ENCODE peak calls at places on chromosomes 6 and 20, in five cellular contexts. One of them, this sample, is unnamed.

GRCh38 chr6:51913265-51913664 is 174.1 kb downstream of the PKHD1 start:
- DNase-seq in fibroblast of lung: no peak
- DNase-seq in endothelial cell of umbilical vein: no peak
- DNase-seq in transverse colon: no peak
- DNase-seq in RWPE1: no peak
- DNase-seq in this sample: no peak

GRCh38 chr6:5497896-5498578 is 236.7 kb downstream of the FARS2 start:
- DNase-seq in RWPE1: no peak
- DNase-seq in fibroblast of lung: peak
- DNase-seq in transverse colon: no peak
- DNase-seq in endothelial cell of umbilical vein: peak
- DNase-seq in this sample: no peak

GRCh38 chr6:108635505-108636226 is 74.9 kb downstream of the FOXO3 start:
- DNase-seq in fibroblast of lung: no peak
- DNase-seq in endothelial cell of umbilical vein: no peak
- DNase-seq in transverse colon: no peak
- DNase-seq in RWPE1: no peak
- DNase-seq in this sample: peak

GRCh38 chr6:26223213-26223612 is 136.0 kb downstream of the HFE start:
- DNase-seq in fibroblast of lung: peak
- DNase-seq in transverse colon: no peak
- DNase-seq in endothelial cell of umbilical vein: no peak
- DNase-seq in RWPE1: no peak
- DNase-seq in this sample: no peak

GRCh38 chr6:136784910-136785746 is 7.1 kb downstream of the MAP3K5 start:
- DNase-seq in endothelial cell of umbilical vein: peak
- DNase-seq in RWPE1: no peak
- DNase-seq in transverse colon: peak
- DNase-seq in fibroblast of lung: peak
- DNase-seq in this sample: peak

GRCh38 chr6:170296746-170297576 is 6.1 kb upstream of the DLL1 start:
- DNase-seq in transverse colon: no peak
- DNase-seq in fibroblast of lung: no peak
- DNase-seq in endothelial cell of umbilical vein: no peak
- DNase-seq in RWPE1: no peak
- DNase-seq in this sample: no peak

GRCh38 chr6:159728552-159728951 is 1.2 kb downstream of the WTAP start:
- DNase-seq in transverse colon: no peak
- DNase-seq in fibroblast of lung: peak
- DNase-seq in endothelial cell of umbilical vein: no peak
- DNase-seq in RWPE1: no peak
- DNase-seq in this sample: no peak

GRCh38 chr6:32151885-32152311 is at the start of gene PRRT1:
- DNase-seq in endothelial cell of umbilical vein: peak
- DNase-seq in RWPE1: no peak
- DNase-seq in transverse colon: no peak
- DNase-seq in fibroblast of lung: no peak
- DNase-seq in this sample: no peak

GRCh38 chr6:74087898-74088297 is 391.9 kb downstream of the CD109 start:
- DNase-seq in RWPE1: no peak
- DNase-seq in fibroblast of lung: peak
- DNase-seq in transverse colon: no peak
- DNase-seq in endothelial cell of umbilical vein: peak
- DNase-seq in this sample: no peak

GRCh38 chr6:149094934-149095341 is 222.6 kb upstream of the TAB2 start:
- DNase-seq in fibroblast of lung: peak
- DNase-seq in endothelial cell of umbilical vein: no peak
- DNase-seq in RWPE1: no peak
- DNase-seq in transverse colon: no peak
- DNase-seq in this sample: no peak

GRCh38 chr6:144285548-144285797 is 338 bp downstream of the UTRN start:
- DNase-seq in RWPE1: no peak
- DNase-seq in endothelial cell of umbilical vein: no peak
- DNase-seq in fibroblast of lung: no peak
- DNase-seq in transverse colon: no peak
- DNase-seq in this sample: no peak

GRCh38 chr20:32536861-32537656 is 48.1 kb downstream of the NOL4L start:
- DNase-seq in RWPE1: peak
- DNase-seq in fibroblast of lung: no peak
- DNase-seq in endothelial cell of umbilical vein: no peak
- DNase-seq in transverse colon: peak
- DNase-seq in this sample: peak

GRCh38 chr6:81890846-81891245 is 138.4 kb upstream of the TENT5A start:
- DNase-seq in transverse colon: no peak
- DNase-seq in endothelial cell of umbilical vein: no peak
- DNase-seq in RWPE1: no peak
- DNase-seq in fibroblast of lung: peak
- DNase-seq in this sample: no peak

GRCh38 chr20:9021699-9022098 is 47.2 kb upstream of the PLCB4 start:
- DNase-seq in endothelial cell of umbilical vein: no peak
- DNase-seq in transverse colon: no peak
- DNase-seq in fibroblast of lung: no peak
- DNase-seq in RWPE1: no peak
- DNase-seq in this sample: no peak

GRCh38 chr6:80457044-80457933 is 350.8 kb downstream of the BCKDHB start:
- DNase-seq in endothelial cell of umbilical vein: peak
- DNase-seq in RWPE1: peak
- DNase-seq in transverse colon: peak
- DNase-seq in fibroblast of lung: peak
- DNase-seq in this sample: no peak

GRCh38 chr6:71419217-71419953 is 130.8 kb downstream of the OGFRL1 start:
- DNase-seq in endothelial cell of umbilical vein: peak
- DNase-seq in fibroblast of lung: no peak
- DNase-seq in RWPE1: no peak
- DNase-seq in transverse colon: no peak
- DNase-seq in this sample: no peak

GRCh38 chr20:51525241-51526104 is 17.0 kb downstream of the NFATC2 start:
- DNase-seq in fibroblast of lung: no peak
- DNase-seq in RWPE1: no peak
- DNase-seq in transverse colon: peak
- DNase-seq in endothelial cell of umbilical vein: peak
- DNase-seq in this sample: peak

GRCh38 chr6:55898342-55898741 is 23.0 kb upstream of the BMP5 start:
- DNase-seq in fibroblast of lung: no peak
- DNase-seq in transverse colon: no peak
- DNase-seq in RWPE1: peak
- DNase-seq in endothelial cell of umbilical vein: no peak
- DNase-seq in this sample: no peak

GRCh38 chr6:64335195-64335594 is 699.6 kb downstream of the PHF3 start:
- DNase-seq in fibroblast of lung: no peak
- DNase-seq in transverse colon: no peak
- DNase-seq in endothelial cell of umbilical vein: no peak
- DNase-seq in RWPE1: no peak
- DNase-seq in this sample: no peak

GRCh38 chr20:19701449-19701848 is 56.6 kb upstream of the RIN2 start:
- DNase-seq in transverse colon: no peak
- DNase-seq in endothelial cell of umbilical vein: no peak
- DNase-seq in RWPE1: no peak
- DNase-seq in fibroblast of lung: no peak
- DNase-seq in this sample: no peak

GRCh38 chr20:44098657-44099056 is 88.3 kb downstream of the JPH2 start:
- DNase-seq in endothelial cell of umbilical vein: no peak
- DNase-seq in RWPE1: no peak
- DNase-seq in transverse colon: no peak
- DNase-seq in fibroblast of lung: no peak
- DNase-seq in this sample: no peak

GRCh38 chr20:33337119-33337518 is 54.1 kb downstream of the BPIFB1 start:
- DNase-seq in fibroblast of lung: no peak
- DNase-seq in endothelial cell of umbilical vein: no peak
- DNase-seq in transverse colon: no peak
- DNase-seq in RWPE1: peak
- DNase-seq in this sample: no peak

GRCh38 chr20:63830821-63831593 is at the start of gene ZBTB46:
- DNase-seq in fibroblast of lung: peak
- DNase-seq in RWPE1: peak
- DNase-seq in transverse colon: peak
- DNase-seq in endothelial cell of umbilical vein: no peak
- DNase-seq in this sample: no peak

GRCh38 chr6:74871757-74872156 is 334.1 kb downstream of the COL12A1 start:
- DNase-seq in endothelial cell of umbilical vein: no peak
- DNase-seq in RWPE1: peak
- DNase-seq in fibroblast of lung: no peak
- DNase-seq in transverse colon: no peak
- DNase-seq in this sample: no peak

GRCh38 chr6:166784691-166785090 is 157.6 kb upstream of the RPS6KA2 start:
- DNase-seq in RWPE1: no peak
- DNase-seq in fibroblast of lung: no peak
- DNase-seq in endothelial cell of umbilical vein: no peak
- DNase-seq in transverse colon: no peak
- DNase-seq in this sample: no peak

GRCh38 chr6:125858427-125859320 is 67.9 kb downstream of the NCOA7 start:
- DNase-seq in RWPE1: peak
- DNase-seq in fibroblast of lung: peak
- DNase-seq in endothelial cell of umbilical vein: peak
- DNase-seq in transverse colon: peak
- DNase-seq in this sample: peak

GRCh38 chr6:86192123-86192522 is 549.4 kb upstream of the SYNCRIP start:
- DNase-seq in fibroblast of lung: peak
- DNase-seq in transverse colon: no peak
- DNase-seq in endothelial cell of umbilical vein: peak
- DNase-seq in RWPE1: no peak
- DNase-seq in this sample: no peak

GRCh38 chr6:52540286-52540902 is 36.5 kb downstream of the TRAM2 start:
- DNase-seq in endothelial cell of umbilical vein: no peak
- DNase-seq in RWPE1: no peak
- DNase-seq in transverse colon: no peak
- DNase-seq in fibroblast of lung: no peak
- DNase-seq in this sample: no peak

GRCh38 chr6:15378864-15379263 is 133.0 kb downstream of the JARID2 start:
- DNase-seq in transverse colon: no peak
- DNase-seq in RWPE1: no peak
- DNase-seq in endothelial cell of umbilical vein: no peak
- DNase-seq in fibroblast of lung: no peak
- DNase-seq in this sample: no peak

GRCh38 chr6:136791296-136792065 is 796 bp downstream of the MAP3K5 start:
- DNase-seq in fibroblast of lung: peak
- DNase-seq in endothelial cell of umbilical vein: peak
- DNase-seq in RWPE1: no peak
- DNase-seq in transverse colon: peak
- DNase-seq in this sample: peak

GRCh38 chr6:139603554-139603953 is 229.1 kb upstream of the CITED2 start:
- DNase-seq in endothelial cell of umbilical vein: no peak
- DNase-seq in RWPE1: no peak
- DNase-seq in fibroblast of lung: no peak
- DNase-seq in transverse colon: no peak
- DNase-seq in this sample: no peak

GRCh38 chr6:72809701-72810379 is 188.0 kb downstream of the KCNQ5 start:
- DNase-seq in fibroblast of lung: peak
- DNase-seq in transverse colon: no peak
- DNase-seq in endothelial cell of umbilical vein: no peak
- DNase-seq in RWPE1: no peak
- DNase-seq in this sample: no peak

GRCh38 chr6:35359346-35359743 is 17.0 kb downstream of the PPARD start:
- DNase-seq in fibroblast of lung: no peak
- DNase-seq in RWPE1: no peak
- DNase-seq in endothelial cell of umbilical vein: no peak
- DNase-seq in transverse colon: no peak
- DNase-seq in this sample: no peak
- H3K27ac ChIP-seq in fibroblast of lung: no peak
- H3K27ac ChIP-seq in RWPE1: peak
- H3K27ac ChIP-seq in endothelial cell of umbilical vein: no peak
- H3K27ac ChIP-seq in transverse colon: peak
- H3K27ac ChIP-seq in this sample: no peak

GRCh38 chr6:92160226-92160625 is 1259.1 kb downstream of the EPHA7 start:
- DNase-seq in fibroblast of lung: no peak
- DNase-seq in transverse colon: no peak
- DNase-seq in RWPE1: no peak
- DNase-seq in endothelial cell of umbilical vein: no peak
- DNase-seq in this sample: no peak

GRCh38 chr6:92159046-92159445 is 1260.3 kb downstream of the EPHA7 start:
- DNase-seq in endothelial cell of umbilical vein: no peak
- DNase-seq in RWPE1: no peak
- DNase-seq in transverse colon: no peak
- DNase-seq in fibroblast of lung: no peak
- DNase-seq in this sample: no peak

GRCh38 chr6:92161953-92162352 is 1257.4 kb downstream of the EPHA7 start:
- DNase-seq in endothelial cell of umbilical vein: no peak
- DNase-seq in RWPE1: no peak
- DNase-seq in fibroblast of lung: no peak
- DNase-seq in transverse colon: no peak
- DNase-seq in this sample: no peak
- TF ChIP-seq CTCF in endothelial cell of umbilical vein: no peak
- TF ChIP-seq CTCF in RWPE1: no peak
- TF ChIP-seq CTCF in fibroblast of lung: no peak
- TF ChIP-seq CTCF in transverse colon: no peak
- TF ChIP-seq CTCF in this sample: no peak

DNA sequence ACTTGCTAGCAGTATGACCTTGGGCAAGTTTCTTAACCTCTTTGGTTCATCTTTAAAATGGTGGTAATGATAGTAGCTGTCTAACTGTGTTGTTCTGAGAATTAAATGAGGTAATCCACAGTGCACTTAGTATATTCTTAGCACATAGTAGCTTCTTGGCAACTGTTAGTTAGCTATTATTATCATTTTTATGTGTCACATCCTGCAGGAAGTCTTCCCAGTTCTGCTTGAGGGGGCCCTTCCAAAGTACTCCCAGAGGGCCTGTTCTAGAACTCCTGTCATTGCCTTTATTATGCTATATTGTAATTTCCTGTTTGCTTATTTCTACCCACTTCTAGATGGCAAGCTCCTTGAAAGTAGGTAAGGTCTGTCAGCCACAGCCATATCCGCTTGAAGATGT is 30.6 kb downstream of the ANKS1A start:
- DNase-seq in RWPE1: no peak
- DNase-seq in fibroblast of lung: no peak
- DNase-seq in transverse colon: no peak
- DNase-seq in endothelial cell of umbilical vein: peak
- DNase-seq in this sample: no peak
- H3K27ac ChIP-seq in RWPE1: no peak
- H3K27ac ChIP-seq in fibroblast of lung: no peak
- H3K27ac ChIP-seq in transverse colon: no peak
- H3K27ac ChIP-seq in endothelial cell of umbilical vein: peak
- H3K27ac ChIP-seq in this sample: no peak

DNA sequence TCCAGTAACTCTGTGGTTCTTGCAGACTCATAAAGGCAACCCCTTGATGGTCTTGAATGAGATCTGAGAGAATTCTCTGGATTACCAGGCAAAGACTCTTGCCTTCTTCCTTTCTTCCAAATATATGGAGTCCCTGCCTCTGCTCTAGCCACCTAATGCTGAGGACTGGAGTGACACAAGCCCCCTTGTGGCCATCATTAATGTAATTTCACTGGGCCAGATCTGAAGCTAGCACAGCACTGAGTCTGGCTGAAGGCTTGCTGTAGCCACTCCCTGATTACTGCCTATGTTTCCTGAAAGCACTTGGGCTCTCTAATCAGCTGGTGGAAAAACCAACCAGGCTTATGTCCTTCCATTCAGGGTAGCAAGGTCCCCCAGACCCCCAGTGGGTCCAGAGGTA is 559.3 kb upstream of the IRAK1BP1 start:
- DNase-seq in endothelial cell of umbilical vein: no peak
- DNase-seq in RWPE1: no peak
- DNase-seq in transverse colon: no peak
- DNase-seq in fibroblast of lung: no peak
- DNase-seq in this sample: no peak
- TF ChIP-seq CTCF in endothelial cell of umbilical vein: peak
- TF ChIP-seq CTCF in RWPE1: no peak
- TF ChIP-seq CTCF in transverse colon: no peak
- TF ChIP-seq CTCF in fibroblast of lung: no peak
- TF ChIP-seq CTCF in this sample: no peak

GRCh38 chr6:3351105-3351676 is 92.4 kb downstream of the PSMG4 start:
- DNase-seq in fibroblast of lung: no peak
- DNase-seq in transverse colon: no peak
- DNase-seq in RWPE1: no peak
- DNase-seq in endothelial cell of umbilical vein: peak
- DNase-seq in this sample: no peak
- H3K27ac ChIP-seq in fibroblast of lung: no peak
- H3K27ac ChIP-seq in transverse colon: peak
- H3K27ac ChIP-seq in RWPE1: peak
- H3K27ac ChIP-seq in endothelial cell of umbilical vein: no peak
- H3K27ac ChIP-seq in this sample: no peak

This sample was measured in CD4-positive, alpha-beta T cell.